ENCODE peak calls at places on chromosomes 5 and 9, in ten cellular contexts. One of them, this sample, is unnamed.
A peak's percentile ranks its signal among the peaks of the same experiment; 100 is the strongest.

GRCh38 chr9:9747787-9748186 is 865.0 kb downstream of the PTPRD start:
- DNase-seq in IMR-90: peak; percentile 19
- DNase-seq in HCT116: no peak
- DNase-seq in stimulated activated CD8-positive, alpha-beta memory T cell treated with anti-CD3 and anti-CD28 coated beads, Interleukin-7, amount 100 ng/mL, for 1 hour: no peak
- DNase-seq in activated gamma-delta T cell: no peak
- DNase-seq in activated CD4-positive, alpha-beta T cell treated with anti-CD3 and anti-CD28 coated beads for 24 hours: no peak
- DNase-seq in iPS-NIHi11: no peak
- DNase-seq in mammary epithelial cell: no peak
- DNase-seq in NCI-H1105 treated with DMSO at 0.1 percent for 48 hours: no peak
- DNase-seq in naive thymus-derived CD4-positive, alpha-beta T cell: no peak
- DNase-seq in this sample: peak; percentile 74

GRCh38 chr9:85155380-85155779 is 485.9 kb downstream of the NTRK2 start:
- DNase-seq in IMR-90: no peak
- DNase-seq in HCT116: no peak
- DNase-seq in stimulated activated CD8-positive, alpha-beta memory T cell treated with anti-CD3 and anti-CD28 coated beads, Interleukin-7, amount 100 ng/mL, for 1 hour: no peak
- DNase-seq in activated gamma-delta T cell: no peak
- DNase-seq in activated CD4-positive, alpha-beta T cell treated with anti-CD3 and anti-CD28 coated beads for 24 hours: no peak
- DNase-seq in iPS-NIHi11: no peak
- DNase-seq in mammary epithelial cell: no peak
- DNase-seq in NCI-H1105 treated with DMSO at 0.1 percent for 48 hours: no peak
- DNase-seq in naive thymus-derived CD4-positive, alpha-beta T cell: no peak
- DNase-seq in this sample: no peak

GRCh38 chr5:76472338-76473336 is 69.6 kb downstream of the IQGAP2 start:
- DNase-seq in IMR-90: no peak
- DNase-seq in HCT116: no peak
- DNase-seq in stimulated activated CD8-positive, alpha-beta memory T cell treated with anti-CD3 and anti-CD28 coated beads, Interleukin-7, amount 100 ng/mL, for 1 hour: no peak
- DNase-seq in activated gamma-delta T cell: no peak
- DNase-seq in activated CD4-positive, alpha-beta T cell treated with anti-CD3 and anti-CD28 coated beads for 24 hours: no peak
- DNase-seq in iPS-NIHi11: no peak
- DNase-seq in mammary epithelial cell: peak; percentile 31
- DNase-seq in NCI-H1105 treated with DMSO at 0.1 percent for 48 hours: no peak
- DNase-seq in naive thymus-derived CD4-positive, alpha-beta T cell: no peak
- DNase-seq in this sample: no peak

GRCh38 chr5:108220834-108221233 is 161.1 kb downstream of the FBXL17 start:
- DNase-seq in IMR-90: no peak
- DNase-seq in HCT116: no peak
- DNase-seq in stimulated activated CD8-positive, alpha-beta memory T cell treated with anti-CD3 and anti-CD28 coated beads, Interleukin-7, amount 100 ng/mL, for 1 hour: no peak
- DNase-seq in activated gamma-delta T cell: no peak
- DNase-seq in activated CD4-positive, alpha-beta T cell treated with anti-CD3 and anti-CD28 coated beads for 24 hours: no peak
- DNase-seq in iPS-NIHi11: no peak
- DNase-seq in mammary epithelial cell: no peak
- DNase-seq in NCI-H1105 treated with DMSO at 0.1 percent for 48 hours: no peak
- DNase-seq in naive thymus-derived CD4-positive, alpha-beta T cell: no peak
- DNase-seq in this sample: no peak

GRCh38 chr5:126234563-126235195 is 188.5 kb upstream of the GRAMD2B start:
- DNase-seq in IMR-90: peak; percentile 6
- DNase-seq in HCT116: peak; percentile 37
- DNase-seq in stimulated activated CD8-positive, alpha-beta memory T cell treated with anti-CD3 and anti-CD28 coated beads, Interleukin-7, amount 100 ng/mL, for 1 hour: no peak
- DNase-seq in activated gamma-delta T cell: no peak
- DNase-seq in activated CD4-positive, alpha-beta T cell treated with anti-CD3 and anti-CD28 coated beads for 24 hours: no peak
- DNase-seq in iPS-NIHi11: peak; percentile 60
- DNase-seq in mammary epithelial cell: peak; percentile 13
- DNase-seq in NCI-H1105 treated with DMSO at 0.1 percent for 48 hours: no peak
- DNase-seq in naive thymus-derived CD4-positive, alpha-beta T cell: no peak
- DNase-seq in this sample: peak; percentile 78

GRCh38 chr5:73678322-73678740 is 52.3 kb downstream of the ARHGEF28 start:
- DNase-seq in IMR-90: no peak
- DNase-seq in HCT116: no peak
- DNase-seq in stimulated activated CD8-positive, alpha-beta memory T cell treated with anti-CD3 and anti-CD28 coated beads, Interleukin-7, amount 100 ng/mL, for 1 hour: no peak
- DNase-seq in activated gamma-delta T cell: no peak
- DNase-seq in activated CD4-positive, alpha-beta T cell treated with anti-CD3 and anti-CD28 coated beads for 24 hours: no peak
- DNase-seq in iPS-NIHi11: no peak
- DNase-seq in mammary epithelial cell: no peak
- DNase-seq in NCI-H1105 treated with DMSO at 0.1 percent for 48 hours: no peak
- DNase-seq in naive thymus-derived CD4-positive, alpha-beta T cell: no peak
- DNase-seq in this sample: no peak

GRCh38 chr5:14915291-14915976 is 43.9 kb upstream of the ANKH start:
- DNase-seq in IMR-90: peak; percentile 51
- DNase-seq in HCT116: no peak
- DNase-seq in stimulated activated CD8-positive, alpha-beta memory T cell treated with anti-CD3 and anti-CD28 coated beads, Interleukin-7, amount 100 ng/mL, for 1 hour: no peak
- DNase-seq in activated gamma-delta T cell: no peak
- DNase-seq in activated CD4-positive, alpha-beta T cell treated with anti-CD3 and anti-CD28 coated beads for 24 hours: no peak
- DNase-seq in iPS-NIHi11: no peak
- DNase-seq in mammary epithelial cell: peak; percentile 20
- DNase-seq in NCI-H1105 treated with DMSO at 0.1 percent for 48 hours: no peak
- DNase-seq in naive thymus-derived CD4-positive, alpha-beta T cell: no peak
- DNase-seq in this sample: no peak

GRCh38 chr5:61604076-61604475 is 272.0 kb downstream of the ZSWIM6 start:
- DNase-seq in IMR-90: no peak
- DNase-seq in HCT116: no peak
- DNase-seq in stimulated activated CD8-positive, alpha-beta memory T cell treated with anti-CD3 and anti-CD28 coated beads, Interleukin-7, amount 100 ng/mL, for 1 hour: no peak
- DNase-seq in activated gamma-delta T cell: no peak
- DNase-seq in activated CD4-positive, alpha-beta T cell treated with anti-CD3 and anti-CD28 coated beads for 24 hours: no peak
- DNase-seq in iPS-NIHi11: no peak
- DNase-seq in mammary epithelial cell: no peak
- DNase-seq in NCI-H1105 treated with DMSO at 0.1 percent for 48 hours: no peak
- DNase-seq in naive thymus-derived CD4-positive, alpha-beta T cell: no peak
- DNase-seq in this sample: no peak

GRCh38 chr5:149887622-149888183 is 56.9 kb downstream of the PDE6A start:
- DNase-seq in IMR-90: peak; percentile 70
- DNase-seq in HCT116: peak; percentile 12
- DNase-seq in stimulated activated CD8-positive, alpha-beta memory T cell treated with anti-CD3 and anti-CD28 coated beads, Interleukin-7, amount 100 ng/mL, for 1 hour: no peak
- DNase-seq in activated gamma-delta T cell: no peak
- DNase-seq in activated CD4-positive, alpha-beta T cell treated with anti-CD3 and anti-CD28 coated beads for 24 hours: no peak
- DNase-seq in iPS-NIHi11: no peak
- DNase-seq in mammary epithelial cell: peak; percentile 36
- DNase-seq in NCI-H1105 treated with DMSO at 0.1 percent for 48 hours: no peak
- DNase-seq in naive thymus-derived CD4-positive, alpha-beta T cell: no peak
- DNase-seq in this sample: peak; percentile 97

GRCh38 chr5:40165789-40166728 is 513.7 kb upstream of the PTGER4 start:
- DNase-seq in IMR-90: peak; percentile 19
- DNase-seq in HCT116: no peak
- DNase-seq in stimulated activated CD8-positive, alpha-beta memory T cell treated with anti-CD3 and anti-CD28 coated beads, Interleukin-7, amount 100 ng/mL, for 1 hour: no peak
- DNase-seq in activated gamma-delta T cell: no peak
- DNase-seq in activated CD4-positive, alpha-beta T cell treated with anti-CD3 and anti-CD28 coated beads for 24 hours: no peak
- DNase-seq in iPS-NIHi11: no peak
- DNase-seq in mammary epithelial cell: peak; percentile 10
- DNase-seq in NCI-H1105 treated with DMSO at 0.1 percent for 48 hours: no peak
- DNase-seq in naive thymus-derived CD4-positive, alpha-beta T cell: no peak
- DNase-seq in this sample: no peak

GRCh38 chr9:134644715-134645606 is 3.4 kb downstream of the COL5A1 start:
- DNase-seq in IMR-90: peak; percentile 99
- DNase-seq in HCT116: no peak
- DNase-seq in stimulated activated CD8-positive, alpha-beta memory T cell treated with anti-CD3 and anti-CD28 coated beads, Interleukin-7, amount 100 ng/mL, for 1 hour: no peak
- DNase-seq in activated gamma-delta T cell: no peak
- DNase-seq in activated CD4-positive, alpha-beta T cell treated with anti-CD3 and anti-CD28 coated beads for 24 hours: no peak
- DNase-seq in iPS-NIHi11: peak; percentile 48
- DNase-seq in mammary epithelial cell: peak; percentile 91
- DNase-seq in NCI-H1105 treated with DMSO at 0.1 percent for 48 hours: no peak
- DNase-seq in naive thymus-derived CD4-positive, alpha-beta T cell: no peak
- DNase-seq in this sample: peak; percentile 13

GRCh38 chr5:89313804-89314588 is 431.0 kb upstream of the MEF2C start:
- DNase-seq in IMR-90: peak; percentile 96
- DNase-seq in HCT116: peak; percentile 41
- DNase-seq in stimulated activated CD8-positive, alpha-beta memory T cell treated with anti-CD3 and anti-CD28 coated beads, Interleukin-7, amount 100 ng/mL, for 1 hour: no peak
- DNase-seq in activated gamma-delta T cell: no peak
- DNase-seq in activated CD4-positive, alpha-beta T cell treated with anti-CD3 and anti-CD28 coated beads for 24 hours: no peak
- DNase-seq in iPS-NIHi11: no peak
- DNase-seq in mammary epithelial cell: peak; percentile 95
- DNase-seq in NCI-H1105 treated with DMSO at 0.1 percent for 48 hours: no peak
- DNase-seq in naive thymus-derived CD4-positive, alpha-beta T cell: no peak
- DNase-seq in this sample: peak; percentile 81

GRCh38 chr9:21294325-21294724 is 10.8 kb downstream of the IFNA5 start:
- DNase-seq in IMR-90: peak; percentile 17
- DNase-seq in HCT116: peak; percentile 81
- DNase-seq in stimulated activated CD8-positive, alpha-beta memory T cell treated with anti-CD3 and anti-CD28 coated beads, Interleukin-7, amount 100 ng/mL, for 1 hour: no peak
- DNase-seq in activated gamma-delta T cell: no peak
- DNase-seq in activated CD4-positive, alpha-beta T cell treated with anti-CD3 and anti-CD28 coated beads for 24 hours: no peak
- DNase-seq in iPS-NIHi11: peak; percentile 16
- DNase-seq in mammary epithelial cell: peak; percentile 98
- DNase-seq in NCI-H1105 treated with DMSO at 0.1 percent for 48 hours: no peak
- DNase-seq in naive thymus-derived CD4-positive, alpha-beta T cell: no peak
- DNase-seq in this sample: peak; percentile 51

GRCh38 chr9:118577121-118577520 is 792.1 kb downstream of the BRINP1 start:
- DNase-seq in IMR-90: no peak
- DNase-seq in HCT116: no peak
- DNase-seq in stimulated activated CD8-positive, alpha-beta memory T cell treated with anti-CD3 and anti-CD28 coated beads, Interleukin-7, amount 100 ng/mL, for 1 hour: no peak
- DNase-seq in activated gamma-delta T cell: no peak
- DNase-seq in activated CD4-positive, alpha-beta T cell treated with anti-CD3 and anti-CD28 coated beads for 24 hours: no peak
- DNase-seq in iPS-NIHi11: no peak
- DNase-seq in mammary epithelial cell: peak; percentile 41
- DNase-seq in NCI-H1105 treated with DMSO at 0.1 percent for 48 hours: no peak
- DNase-seq in naive thymus-derived CD4-positive, alpha-beta T cell: no peak
- DNase-seq in this sample: peak; percentile 83

GRCh38 chr5:178624626-178625546 is 2.0 kb downstream of the CLK4 start:
- DNase-seq in IMR-90: peak; percentile 21
- DNase-seq in HCT116: no peak
- DNase-seq in stimulated activated CD8-positive, alpha-beta memory T cell treated with anti-CD3 and anti-CD28 coated beads, Interleukin-7, amount 100 ng/mL, for 1 hour: no peak
- DNase-seq in activated gamma-delta T cell: no peak
- DNase-seq in activated CD4-positive, alpha-beta T cell treated with anti-CD3 and anti-CD28 coated beads for 24 hours: no peak
- DNase-seq in iPS-NIHi11: no peak
- DNase-seq in mammary epithelial cell: peak; percentile 17
- DNase-seq in NCI-H1105 treated with DMSO at 0.1 percent for 48 hours: no peak
- DNase-seq in naive thymus-derived CD4-positive, alpha-beta T cell: no peak
- DNase-seq in this sample: no peak

GRCh38 chr5:146273109-146273508 is 65.5 kb upstream of the POU4F3 start:
- DNase-seq in IMR-90: no peak
- DNase-seq in HCT116: no peak
- DNase-seq in stimulated activated CD8-positive, alpha-beta memory T cell treated with anti-CD3 and anti-CD28 coated beads, Interleukin-7, amount 100 ng/mL, for 1 hour: no peak
- DNase-seq in activated gamma-delta T cell: no peak
- DNase-seq in activated CD4-positive, alpha-beta T cell treated with anti-CD3 and anti-CD28 coated beads for 24 hours: no peak
- DNase-seq in iPS-NIHi11: no peak
- DNase-seq in mammary epithelial cell: no peak
- DNase-seq in NCI-H1105 treated with DMSO at 0.1 percent for 48 hours: no peak
- DNase-seq in naive thymus-derived CD4-positive, alpha-beta T cell: no peak
- DNase-seq in this sample: no peak

GRCh38 chr5:83654427-83654994 is 66.1 kb downstream of the HAPLN1 start:
- DNase-seq in IMR-90: no peak
- DNase-seq in HCT116: no peak
- DNase-seq in stimulated activated CD8-positive, alpha-beta memory T cell treated with anti-CD3 and anti-CD28 coated beads, Interleukin-7, amount 100 ng/mL, for 1 hour: no peak
- DNase-seq in activated gamma-delta T cell: no peak
- DNase-seq in activated CD4-positive, alpha-beta T cell treated with anti-CD3 and anti-CD28 coated beads for 24 hours: no peak
- DNase-seq in iPS-NIHi11: no peak
- DNase-seq in mammary epithelial cell: peak; percentile 2
- DNase-seq in NCI-H1105 treated with DMSO at 0.1 percent for 48 hours: no peak
- DNase-seq in naive thymus-derived CD4-positive, alpha-beta T cell: no peak
- DNase-seq in this sample: no peak